ENCODE peak calls at places on chromosomes 5 and 9, in four cellular contexts. V, B, K and Z are unnamed samples.

GRCh38 chr9:93669116-93669957 is 93.0 kb downstream of the PHF2 start:
- DNase-seq in K (no peak), V (no peak), B (no peak), Z (no peak)

GRCh38 chr5:137220523-137220927 is 278.6 kb downstream of the SPOCK1 start:
- DNase-seq in V (peak; percentile 89), K (no peak), B (no peak), Z (peak; percentile 14)

GRCh38 chr5:147547730-147548129 is 37.9 kb upstream of the DPYSL3 start:
- DNase-seq in K (no peak), B (no peak), V (no peak), Z (no peak)

GRCh38 chr5:171595401-171595800 is 176.0 kb downstream of the FGF18 start:
- DNase-seq in K (no peak), B (no peak), V (no peak), Z (no peak)

GRCh38 chr9:2210201-2210600 is 195.1 kb downstream of the SMARCA2 start:
- DNase-seq in V (no peak), B (no peak), K (no peak), Z (no peak)

GRCh38 chr5:84393969-84394368 is 9.3 kb upstream of the EDIL3 start:
- DNase-seq in K (no peak), B (no peak), V (no peak), Z (no peak)

GRCh38 chr9:135488527-135488926 is 8.9 kb downstream of the PPP1R26 start:
- DNase-seq in K (no peak), B (no peak), V (no peak), Z (no peak)

GRCh38 chr5:128121679-128122078 is 38.1 kb downstream of the SLC12A2 start:
- DNase-seq in B (no peak), V (no peak), K (no peak), Z (no peak)

GRCh38 chr9:23537192-23538059 is 288.6 kb downstream of the ELAVL2 start:
- DNase-seq in B (no peak), V (peak; percentile 96), K (no peak), Z (no peak)